ENCODE peak calls at places on chromosomes 1 and 21, in nine cellular contexts. S is AG09319, M is GM18507, U is stromal cell of bone marrow, P is HTR-8/SVneo, Y is left ventricle myocardium superior, X is endothelial cell, T is hepatocyte, N is EL. O is an unnamed sample.
A peak's percentile ranks its signal among the peaks of the same experiment; 100 is the strongest.

GRCh38 chr1:195908121-195908520 is 700.1 kb downstream of the KCNT2 start:
- DNase-seq in S (no peak), M (no peak), U (no peak), P (no peak), Y (no peak), X (no peak), T (no peak), N (peak; percentile 36), O (no peak)

GRCh38 chr1:165452336-165453130 is 7.6 kb upstream of the RXRG start:
- DNase-seq in S (no peak), M (no peak), U (no peak), P (no peak), Y (peak; percentile 45), X (no peak), T (no peak), N (no peak), O (no peak)

GRCh38 chr1:16631248-16632043 is 18.1 kb upstream of the NBPF1 start:
- DNase-seq in S (no peak), M (no peak), U (no peak), P (no peak), Y (peak; percentile 33), X (no peak), T (no peak), N (no peak), O (no peak)

GRCh38 chr1:231949277-231950122 is 322.9 kb downstream of the DISC1 start:
- DNase-seq in S (no peak), M (no peak), U (no peak), P (no peak), Y (peak; percentile 39), X (no peak), T (peak; percentile 34), N (no peak), O (no peak)

GRCh38 chr1:109164538-109164937 is 49.2 kb upstream of the SARS1 start:
- DNase-seq in S (no peak), M (no peak), U (no peak), P (no peak), Y (no peak), X (no peak), T (no peak), N (no peak), O (no peak)

GRCh38 chr1:29810121-29811120 is 574.1 kb downstream of the PTPRU start:
- DNase-seq in S (no peak), M (no peak), U (no peak), P (no peak), Y (no peak), X (no peak), T (no peak), N (no peak), O (no peak)

GRCh38 chr1:119966020-119966419 is 69.7 kb upstream of the ADAM30 start:
- DNase-seq in S (peak; percentile 38), M (no peak), U (no peak), P (no peak), Y (no peak), X (no peak), T (no peak), N (no peak), O (no peak)

GRCh38 chr21:45330075-45330781 is 42.5 kb upstream of the POFUT2 start:
- DNase-seq in S (no peak), M (no peak), U (peak; percentile 50), P (peak; percentile 87), Y (no peak), X (no peak), T (peak; percentile 82), N (peak; percentile 95), O (peak; percentile 97)

GRCh38 chr1:170967042-170967910 is 31.9 kb downstream of the MROH9 start:
- DNase-seq in S (peak; percentile 18), M (no peak), U (peak; percentile 36), P (peak; percentile 14), Y (no peak), X (no peak), T (peak; percentile 63), N (peak; percentile 48), O (peak; percentile 16)

GRCh38 chr1:93525431-93525830 is 77.5 kb downstream of the FNBP1L start:
- DNase-seq in S (no peak), M (no peak), U (no peak), P (no peak), Y (no peak), X (no peak), T (no peak), N (no peak), O (no peak)

GRCh38 chr21:29647353-29647781 is 292.4 kb downstream of the GRIK1 start:
- DNase-seq in S (no peak), M (no peak), U (no peak), P (no peak), Y (no peak), X (no peak), T (peak; percentile 16), N (no peak), O (no peak)

GRCh38 chr1:89126602-89127001 is 688 bp upstream of the GBP2 start:
- DNase-seq in S (no peak), M (no peak), U (no peak), P (no peak), Y (no peak), X (no peak), T (no peak), N (no peak), O (no peak)

GRCh38 chr1:19734472-19734999 is 65.2 kb downstream of the TMCO4 start:
- DNase-seq in S (no peak), M (no peak), U (peak; percentile 41), P (no peak), Y (peak; percentile 47), X (no peak), T (no peak), N (peak; percentile 52), O (peak; percentile 43)

GRCh38 chr1:109089242-109090015 is 1.1 kb upstream of the TMEM167B start:
- DNase-seq in S (no peak), M (no peak), U (peak; percentile 52), P (no peak), Y (peak; percentile 71), X (peak; percentile 72), T (peak; percentile 53), N (peak; percentile 80), O (peak; percentile 17)

GRCh38 chr1:222976453-222976852 is 161.6 kb downstream of the DISP1 start:
- DNase-seq in S (no peak), M (no peak), U (no peak), P (no peak), Y (no peak), X (no peak), T (no peak), N (no peak), O (no peak)

GRCh38 chr1:82273816-82274215 is 473.1 kb downstream of the ADGRL2 start:
- DNase-seq in S (no peak), M (no peak), U (no peak), P (no peak), Y (no peak), X (no peak), T (no peak), N (peak; percentile 4), O (no peak)

GRCh38 chr1:169049258-169049936 is 57.1 kb upstream of the ATP1B1 start:
- DNase-seq in S (no peak), M (no peak), U (no peak), P (no peak), Y (no peak), X (no peak), T (no peak), N (no peak), O (no peak)

GRCh38 chr1:2526824-2527552 is 592 bp upstream of the PANK4 start:
- DNase-seq in S (no peak), M (peak; percentile 42), U (peak; percentile 27), P (peak; percentile 35), Y (peak; percentile 86), X (no peak), T (peak; percentile 71), N (peak; percentile 66), O (peak; percentile 13)

GRCh38 chr1:156920233-156921052 is at the start of gene LRRC71:
- DNase-seq in S (peak; percentile 52), M (no peak), U (peak; percentile 60), P (no peak), Y (peak; percentile 91), X (peak; percentile 98), T (peak; percentile 94), N (peak; percentile 78), O (no peak)

GRCh38 chr1:185317886-185318310 is 855 bp upstream of the IVNS1ABP start:
- DNase-seq in S (no peak), M (peak; percentile 39), U (no peak), P (peak; percentile 2), Y (no peak), X (no peak), T (peak; percentile 56), N (no peak), O (no peak)

GRCh38 chr1:92184632-92185031 is 33.1 kb upstream of the C1orf146 start:
- DNase-seq in S (peak; percentile 27), M (no peak), U (peak; percentile 58), P (peak; percentile 25), Y (no peak), X (no peak), T (no peak), N (peak; percentile 74), O (no peak)

GRCh38 chr1:121587777-121588176 is 403.0 kb downstream of the SRGAP2C start:
- DNase-seq in S (no peak), M (no peak), U (no peak), P (peak; percentile 46), Y (no peak), X (no peak), T (no peak), N (peak; percentile 72), O (no peak)

O was measured in RCC 7860.